ENCODE peak calls at places on chromosomes 3 and 15, in ten cellular contexts. P, Z, A, S, W, U, L, K, D and V are unnamed samples. For H3K27me3 and H3K4me1, the result is how much of the 10 kb centered on the place peaks cover.

GRCh38 chr3:188214442-188214841 is 60.5 kb downstream of the LPP start:
- DNase-seq in P (peak), L (no peak), A (no peak), S (no peak), K (no peak), D (no peak), W (no peak), Z (no peak), U (no peak), V (no peak)

GRCh38 chr3:132382267-132382666 is 35.0 kb upstream of the DNAJC13 start:
- DNase-seq in A (no peak), P (no peak), Z (no peak), D (no peak), U (no peak), S (no peak), W (no peak), K (no peak), L (no peak), V (no peak)

GRCh38 chr3:31670136-31670535 is 137.4 kb downstream of the STT3B start:
- DNase-seq in W (no peak), S (no peak), D (no peak), K (no peak), U (no peak), A (no peak), P (no peak), Z (no peak), L (no peak), V (no peak)

GRCh38 chr3:184230081-184230602 is 757 bp downstream of the VWA5B2 start:
- DNase-seq in W (peak), P (no peak), K (no peak), A (no peak), Z (no peak), D (no peak), L (peak), U (no peak), S (no peak), V (no peak)

GRCh38 chr15:40064231-40064894 is 25.4 kb upstream of the SRP14 start:
- DNase-seq in U (peak), Z (peak), A (no peak), S (no peak), P (no peak), D (peak), K (no peak), W (no peak), L (peak), V (no peak)

GRCh38 chr3:161630791-161631190 is 134.2 kb downstream of the OTOL1 start:
- DNase-seq in P (no peak), K (no peak), L (peak), U (no peak), A (no peak), D (no peak), S (no peak), Z (peak), W (no peak), V (no peak)

GRCh38 chr3:78794431-78794830 is 973.4 kb downstream of the ROBO1 start:
- DNase-seq in D (no peak), P (no peak), U (no peak), K (no peak), S (no peak), A (no peak), L (no peak), Z (no peak), W (no peak), V (no peak)

GRCh38 chr3:132753946-132754345 is 31.7 kb upstream of the NPHP3 start:
- DNase-seq in L (no peak), D (peak), P (no peak), K (no peak), A (no peak), W (no peak), S (no peak), Z (no peak), U (no peak), V (no peak)

GRCh38 chr15:98160236-98160635 is 199.7 kb downstream of the ARRDC4 start:
- DNase-seq in A (no peak), L (no peak), Z (no peak), P (no peak), U (no peak), S (no peak), D (no peak), W (no peak), K (no peak), V (no peak)

GRCh38 chr3:34256021-34256420 is 457.6 kb downstream of the PDCD6IP start:
- DNase-seq in P (no peak), K (no peak), L (no peak), W (no peak), Z (peak), S (no peak), U (no peak), D (no peak), A (no peak), V (no peak)

DNA sequence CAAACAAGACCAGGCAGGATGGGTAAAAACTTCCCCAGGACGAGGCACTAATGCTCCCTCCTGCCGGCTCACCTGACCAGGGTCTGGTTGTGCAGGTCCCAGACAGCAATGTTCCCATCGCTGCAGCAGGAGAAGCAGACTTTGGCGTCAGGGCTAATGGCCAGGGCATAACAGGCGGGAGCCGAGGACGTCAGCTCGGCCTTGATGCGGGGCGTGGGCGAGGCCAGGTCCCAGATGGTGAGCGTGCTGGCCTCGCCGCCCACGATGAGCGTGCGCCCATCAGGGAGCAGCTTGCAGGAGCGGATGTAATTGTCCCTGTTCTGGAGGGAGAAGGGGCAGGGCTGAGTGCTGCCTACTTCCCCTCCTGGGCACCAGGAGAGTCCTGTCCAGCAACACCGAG is 43.4 kb downstream of the TLE3 start:
- DNase-seq in K (no peak), W (no peak), P (peak), L (no peak), Z (no peak), U (no peak), S (peak), D (no peak), A (no peak), V (peak)
- H3K27me3 ChIP-seq in K (under half), W (under half), P (under half), L (under half), Z (under half), U (under half), S (under half), D (under half), A (under half), V (under half)

GRCh38 chr15:66293085-66293418 is 316 bp upstream of the DIS3L start:
- DNase-seq in D (no peak), K (no peak), L (peak), S (no peak), U (no peak), A (no peak), P (no peak), Z (no peak), W (no peak), V (no peak)

GRCh38 chr15:66293419-66294156 is at the start of gene DIS3L:
- DNase-seq in W (peak), S (peak), L (peak), K (peak), A (peak), D (peak), P (peak), U (peak), Z (peak), V (peak)

GRCh38 chr15:66291816-66292215 is 1.6 kb upstream of the DIS3L start:
- DNase-seq in S (no peak), W (no peak), P (no peak), L (peak), D (no peak), Z (peak), U (peak), K (no peak), A (no peak), V (no peak)

GRCh38 chr15:66294157-66294931 is 976 bp downstream of the DIS3L start:
- DNase-seq in U (peak), W (peak), L (peak), P (peak), K (no peak), A (no peak), S (no peak), D (peak), Z (peak), V (no peak)

GRCh38 chr15:66292261-66293084 is 895 bp upstream of the DIS3L start:
- DNase-seq in Z (no peak), S (no peak), L (no peak), D (no peak), A (no peak), K (no peak), P (no peak), W (peak), U (no peak), V (no peak)
- H3K4me1 ChIP-seq in Z (under half), S (under half), L (under half), D (under half), A (under half), K (under half), P (under half), W (under half), U (under half), V (under half)

DNA sequence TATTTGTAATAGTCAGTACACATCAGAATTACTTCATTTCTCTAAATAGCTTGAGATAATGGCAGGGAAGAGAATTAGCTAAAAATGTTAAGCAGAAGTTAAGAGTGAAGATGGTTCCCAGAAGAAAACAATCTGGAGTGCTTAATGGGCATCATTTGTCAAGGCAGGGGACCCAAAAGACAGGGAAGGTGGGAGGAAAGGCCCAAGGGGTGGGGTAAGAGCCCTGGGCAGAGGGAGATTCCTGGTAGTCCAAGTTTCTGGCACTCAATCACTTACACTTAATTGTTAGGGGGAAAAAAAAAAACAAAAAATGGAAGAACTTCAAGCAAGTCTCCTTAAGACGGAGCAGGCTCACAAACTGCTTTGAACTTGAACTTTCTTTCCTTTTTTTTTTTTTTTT is 28.9 kb downstream of the TNFAIP8L3 start:
- DNase-seq in K (peak), D (no peak), W (no peak), L (no peak), U (no peak), S (no peak), P (no peak), A (no peak), Z (no peak), V (no peak)
- H3K27me3 ChIP-seq in K (under half), D (under half), W (under half), L (under half), U (under half), S (under half), P (under half), A (under half), Z (under half), V (under half)

DNA sequence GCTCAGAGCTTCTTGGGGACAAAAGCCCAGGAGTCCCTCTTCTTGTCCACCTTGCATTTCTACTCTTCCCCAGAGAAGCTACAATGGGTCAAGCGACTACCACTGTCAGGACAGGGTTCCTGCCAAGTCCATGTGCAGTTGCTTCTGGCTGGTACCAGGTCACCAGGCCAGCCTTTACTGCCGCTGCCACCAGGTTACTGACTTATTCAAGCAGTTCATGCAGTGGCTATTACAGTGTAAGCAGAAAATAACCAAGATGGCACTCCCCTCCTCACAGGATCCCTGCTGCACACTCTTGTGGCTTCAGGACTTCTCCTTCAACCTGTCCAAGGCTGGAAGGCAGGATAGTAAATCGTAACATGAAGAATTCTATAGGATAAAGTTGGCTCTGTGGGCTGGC is 42.1 kb downstream of the CTDSPL start:
- DNase-seq in W (no peak), D (no peak), S (no peak), A (no peak), U (no peak), Z (no peak), K (no peak), P (no peak), L (no peak), V (no peak)
- H3K4me1 ChIP-seq in W (under half), D (under half), S (under half), A (under half), U (under half), Z (under half), K (under half), P (under half), L (under half), V (under half)

DNA sequence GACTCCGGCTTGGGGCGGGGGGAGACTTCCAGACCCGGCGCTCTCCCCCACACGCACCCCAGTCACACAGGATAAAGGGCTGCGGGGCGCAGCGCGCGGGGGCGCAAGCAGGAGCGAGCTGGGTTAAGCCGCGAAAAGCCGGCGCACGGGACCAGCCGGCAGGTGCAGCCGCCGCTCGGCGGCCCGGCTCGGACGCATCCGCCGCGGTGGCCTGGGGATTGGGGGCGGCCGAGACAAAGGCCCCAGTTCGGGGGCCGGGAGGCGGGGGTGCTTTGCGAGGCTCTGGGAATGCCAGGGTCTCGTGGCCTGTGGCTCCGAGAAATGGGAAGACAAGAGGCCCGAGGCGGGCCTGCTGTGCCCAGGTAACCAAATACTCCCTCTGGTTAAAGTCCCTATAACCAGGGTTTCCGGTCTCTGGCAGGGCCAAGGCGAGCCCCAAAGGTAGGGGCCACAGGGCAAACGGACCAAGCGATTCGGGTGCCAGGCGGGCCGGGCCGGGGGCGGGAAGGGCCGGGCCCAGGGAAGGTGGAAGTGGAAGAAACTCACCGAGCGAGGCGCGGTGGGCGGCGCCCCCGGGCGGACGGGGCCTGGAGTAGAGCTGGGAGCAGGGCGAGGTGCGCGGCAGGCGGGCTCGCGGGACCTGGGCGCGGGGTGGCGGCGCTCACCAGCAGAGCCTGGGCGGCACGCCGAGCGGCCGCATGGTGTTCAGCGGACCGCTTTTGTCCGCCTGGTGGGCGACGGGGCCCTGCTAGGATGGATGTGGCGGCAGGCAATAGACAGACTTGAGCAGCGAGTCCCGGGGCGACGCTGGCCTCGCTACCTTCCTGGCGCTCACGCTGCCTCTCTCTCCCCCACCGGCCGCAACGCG is at the start of gene GATA2:
- DNase-seq in Z (peak), S (no peak), P (no peak), L (peak), A (no peak), K (peak), U (no peak), W (no peak), D (no peak), V (no peak)
- H3K27me3 ChIP-seq in Z (under half), S (half or more), P (half or more), L (under half), A (half or more), K (under half), U (half or more), W (under half), D (half or more), V (under half)

DNA sequence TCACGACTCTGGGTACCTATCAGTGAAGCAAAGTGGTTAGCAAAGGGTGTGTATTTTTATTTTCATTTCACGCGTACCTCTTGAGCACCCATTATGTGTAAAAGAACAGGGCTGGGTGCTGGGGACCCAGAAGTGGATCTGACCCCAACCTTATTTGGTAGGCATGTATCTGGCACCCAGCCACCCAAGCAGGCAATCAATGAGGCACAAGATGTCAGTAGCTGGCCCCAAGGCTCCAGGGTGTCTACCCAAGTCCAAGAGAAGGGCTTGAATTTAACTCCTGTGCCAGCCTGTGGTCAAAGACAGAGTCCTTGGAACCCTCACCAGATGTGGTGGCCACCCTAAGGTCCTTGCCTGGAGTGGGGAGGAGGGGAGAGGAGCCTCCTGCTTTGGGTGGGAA is 5.7 kb downstream of the PLEKHO2 start:
- DNase-seq in P (no peak), Z (no peak), L (no peak), K (no peak), S (no peak), A (no peak), U (no peak), W (no peak), D (no peak), V (no peak)
- H3K4me1 ChIP-seq in P (half or more), Z (under half), L (under half), K (under half), S (half or more), A (under half), U (under half), W (under half), D (under half), V (under half)

DNA sequence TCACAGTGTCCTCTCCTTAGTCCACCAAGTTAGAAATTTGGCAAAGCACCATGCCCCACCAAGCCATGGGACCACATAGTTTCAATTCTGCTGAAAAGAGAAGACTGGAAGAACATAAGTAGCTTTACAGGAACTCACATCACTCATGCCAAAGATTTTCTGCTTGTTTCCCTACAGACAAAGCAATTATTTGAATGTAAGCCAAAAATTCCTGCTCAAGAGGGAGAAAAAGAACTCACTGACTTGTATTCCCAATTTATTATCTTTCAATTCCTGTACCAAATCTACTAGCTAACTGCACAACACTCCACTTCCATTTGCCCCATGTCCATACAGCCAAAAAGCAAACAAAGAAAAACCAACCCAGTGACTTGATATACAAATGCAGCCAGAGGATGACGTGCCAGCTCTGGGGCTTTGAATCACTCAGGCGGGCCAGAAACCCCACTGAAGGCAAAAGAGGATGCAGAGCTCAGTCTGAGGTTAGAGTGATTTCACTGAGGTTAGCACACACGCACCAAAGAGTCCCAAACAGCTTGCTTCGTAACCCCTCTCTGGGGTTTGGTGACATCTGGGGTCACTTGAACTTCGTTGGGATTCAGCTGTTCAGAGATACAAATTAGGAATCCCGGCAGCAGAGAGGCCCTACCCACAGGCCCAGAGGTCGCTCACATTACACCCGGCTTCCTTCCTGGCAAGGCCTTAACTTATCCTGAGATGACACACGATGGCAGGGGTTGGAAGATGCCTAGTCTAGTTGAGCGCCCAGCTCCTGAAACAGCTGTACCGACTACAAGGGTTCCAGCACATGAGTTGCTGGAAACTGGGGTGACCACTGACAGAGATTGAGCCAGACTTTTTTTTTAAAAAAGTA is 1.7 kb downstream of the RFTN1 start:
- DNase-seq in W (no peak), U (peak), D (peak), S (peak), P (peak), Z (no peak), K (peak), L (peak), A (peak), V (peak)
- H3K27me3 ChIP-seq in W (under half), U (under half), D (under half), S (under half), P (under half), Z (under half), K (under half), L (under half), A (under half), V (under half)

DNA sequence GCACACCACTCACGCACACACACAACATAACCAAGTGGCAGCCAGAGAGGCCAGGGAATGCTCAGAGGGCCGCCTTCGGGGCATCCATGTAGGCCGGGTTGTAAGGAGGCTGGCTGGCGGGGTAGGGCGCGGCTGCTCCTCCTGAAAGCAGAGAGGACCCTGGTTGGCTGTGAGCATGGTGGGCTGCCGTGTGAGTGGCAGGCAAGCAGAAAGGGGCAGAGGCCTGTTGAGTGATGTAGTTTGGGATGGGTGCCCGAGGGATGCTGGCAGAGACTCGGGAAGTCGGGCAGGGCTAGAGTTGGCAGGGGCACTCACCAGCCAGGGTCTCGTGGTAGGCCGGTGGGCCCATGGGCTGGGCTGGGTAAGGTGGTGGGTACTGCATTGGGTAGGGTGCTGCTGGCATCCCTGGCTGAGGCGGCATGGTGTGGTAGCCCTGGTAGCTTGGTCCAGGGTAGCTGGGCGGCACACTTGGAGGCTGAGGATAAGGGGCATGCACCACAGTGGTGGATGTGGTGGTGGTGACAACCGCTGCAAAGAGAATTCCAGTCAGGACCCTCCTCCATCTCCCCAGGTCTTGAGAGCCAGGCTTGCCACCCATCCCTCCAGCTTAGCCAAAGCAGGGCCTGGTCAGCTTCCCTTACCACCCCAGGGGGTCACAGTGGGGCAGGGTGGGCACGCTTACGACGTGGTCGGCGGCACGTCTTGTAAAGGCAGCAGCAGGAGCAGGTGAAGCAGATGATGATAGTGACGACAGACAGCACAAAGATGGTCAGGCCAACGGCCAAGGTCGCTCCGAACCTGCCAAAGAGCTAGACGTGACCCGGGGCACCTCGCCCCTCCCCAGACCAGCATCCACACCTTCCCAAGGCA is 22.7 kb downstream of the ATRIP start:
- DNase-seq in W (no peak), A (no peak), P (no peak), S (no peak), L (no peak), U (no peak), K (no peak), D (no peak), Z (no peak), V (no peak)
- H3K4me1 ChIP-seq in W (under half), A (under half), P (half or more), S (half or more), L (under half), U (under half), K (under half), D (under half), Z (half or more), V (under half)